ENCODE peak calls at places on chromosomes 7 and 10, in ten cellular contexts. X is C1 segment of cervical spinal cord; C is activated effector memory CD4-positive, alpha-beta T cell treated with Interleukin-2 at 50 U/mL for 16 hours; P is EH; N is effector memory CD8-positive, alpha-beta T cell; Y is upper lobe of right lung; T is RCC 7860; F is OCI-M1; U is RWPE1; A is dermis blood vessel endothelial cell. L is an unnamed sample.

GRCh38 chr7:158827411-158828342 is 1.6 kb downstream of the ESYT2 start:
- DNase-seq in X (no peak), C (no peak), P (peak), N (no peak), Y (no peak), T (no peak), F (no peak), U (no peak), A (peak), L (no peak)

GRCh38 chr7:74466196-74466813 is 12.6 kb downstream of the GTF2IRD1 start:
- DNase-seq in X (peak), C (no peak), P (no peak), N (no peak), Y (no peak), T (no peak), F (no peak), U (no peak), A (no peak), L (no peak)

GRCh38 chr7:70846208-70846607 is 285.7 kb upstream of the GALNT17 start:
- DNase-seq in X (no peak), C (no peak), P (no peak), N (no peak), Y (no peak), T (no peak), F (no peak), U (no peak), A (no peak), L (no peak)

GRCh38 chr10:89792187-89792586 is 90.8 kb downstream of the KIF20B start:
- DNase-seq in X (no peak), C (no peak), P (peak), N (no peak), Y (no peak), T (no peak), F (no peak), U (peak), A (peak), L (no peak)

GRCh38 chr10:25758511-25758910 is 175.5 kb upstream of the MYO3A start:
- DNase-seq in X (no peak), C (no peak), P (no peak), N (no peak), Y (no peak), T (no peak), F (no peak), U (no peak), A (no peak), L (no peak)

GRCh38 chr7:156230576-156230975 is 410.0 kb upstream of the RNF32 start:
- DNase-seq in X (no peak), C (no peak), P (no peak), N (no peak), Y (no peak), T (no peak), F (no peak), U (no peak), A (no peak), L (no peak)

GRCh38 chr10:24568042-24568441 is 155.6 kb downstream of the ARHGAP21 start:
- DNase-seq in X (no peak), C (no peak), P (no peak), N (no peak), Y (no peak), T (no peak), F (no peak), U (no peak), A (no peak), L (no peak)

GRCh38 chr7:122643248-122643647 is 55.7 kb downstream of the RNF133 start:
- DNase-seq in X (no peak), C (no peak), P (no peak), N (no peak), Y (no peak), T (no peak), F (no peak), U (no peak), A (no peak), L (no peak)

GRCh38 chr7:88321694-88322093 is 15.0 kb upstream of the STEAP4 start:
- DNase-seq in X (no peak), C (no peak), P (no peak), N (no peak), Y (no peak), T (no peak), F (no peak), U (no peak), A (no peak), L (no peak)

GRCh38 chr7:10225265-10225664 is 748.4 kb upstream of the PHF14 start:
- DNase-seq in X (no peak), C (no peak), P (no peak), N (no peak), Y (no peak), T (no peak), F (no peak), U (no peak), A (peak), L (no peak)

GRCh38 chr10:114607358-114607998 is 50.6 kb downstream of the ABLIM1 start:
- DNase-seq in X (no peak), C (no peak), P (no peak), N (no peak), Y (no peak), T (no peak), F (no peak), U (no peak), A (peak), L (no peak)

GRCh38 chr10:79410315-79411094 is 34.9 kb downstream of the ZCCHC24 start:
- DNase-seq in X (no peak), C (no peak), P (peak), N (no peak), Y (no peak), T (no peak), F (no peak), U (no peak), A (no peak), L (peak)

GRCh38 chr10:101011517-101012423 is 12.2 kb downstream of the LZTS2 start:
- DNase-seq in X (peak), C (no peak), P (peak), N (no peak), Y (no peak), T (no peak), F (peak), U (no peak), A (peak), L (no peak)

GRCh38 chr7:152615052-152615741 is 60.7 kb downstream of the XRCC2 start:
- DNase-seq in X (peak), C (no peak), P (no peak), N (no peak), Y (no peak), T (no peak), F (no peak), U (no peak), A (no peak), L (no peak)

GRCh38 chr10:15482168-15482567 is 111.1 kb upstream of the FAM171A1 start:
- DNase-seq in X (no peak), C (no peak), P (peak), N (no peak), Y (no peak), T (no peak), F (no peak), U (no peak), A (no peak), L (no peak)

GRCh38 chr7:114670676-114671075 is 251.2 kb upstream of the MDFIC start:
- DNase-seq in X (no peak), C (no peak), P (no peak), N (no peak), Y (no peak), T (no peak), F (no peak), U (no peak), A (no peak), L (no peak)

GRCh38 chr10:68135922-68136718 is 26.8 kb downstream of the MYPN start:
- DNase-seq in X (no peak), C (no peak), P (peak), N (no peak), Y (no peak), T (peak), F (no peak), U (peak), A (peak), L (no peak)

GRCh38 chr10:103905441-103905840 is 12.5 kb downstream of the STN1 start:
- DNase-seq in X (no peak), C (no peak), P (no peak), N (no peak), Y (no peak), T (no peak), F (no peak), U (no peak), A (no peak), L (no peak)

GRCh38 chr10:29158066-29158465 is 130.8 kb upstream of the LYZL1 start:
- DNase-seq in X (no peak), C (no peak), P (no peak), N (no peak), Y (no peak), T (no peak), F (no peak), U (no peak), A (no peak), L (no peak)